ENCODE peak calls at places on chromosomes 16 and 17, in four cellular contexts. P is dorsolateral prefrontal cortex, D is HCT116, I is HepG2. K is an unnamed sample.

GRCh38 chr17:31371511-31372097 is 19.9 kb upstream of the RAB11FIP4 start:
- DNase-seq in P (no peak), D (no peak), I (no peak), K (no peak)

GRCh38 chr16:62276632-62277031 is 240.4 kb upstream of the CDH8 start:
- DNase-seq in I (no peak), D (no peak), P (no peak), K (no peak)

GRCh38 chr17:67696853-67697505 is 20.8 kb upstream of the NOL11 start:
- DNase-seq in P (no peak), I (no peak), D (no peak), K (no peak)

GRCh38 chr17:61159415-61159814 is 240.2 kb upstream of the TBX2 start:
- DNase-seq in I (no peak), D (no peak), P (no peak), K (no peak)

GRCh38 chr16:53896711-53897110 is 192.8 kb downstream of the FTO start:
- DNase-seq in P (no peak), I (no peak), D (no peak), K (no peak)

GRCh38 chr17:12463102-12463501 is 202.6 kb upstream of the MYOCD start:
- DNase-seq in I (no peak), P (no peak), D (no peak), K (no peak)

GRCh38 chr17:42386784-42387183 is 1.5 kb downstream of the STAT3 start:
- DNase-seq in P (no peak), D (no peak), I (no peak), K (no peak)

GRCh38 chr16:10877472-10877946 is 507 bp downstream of the CIITA start:
- DNase-seq in P (no peak), D (no peak), I (no peak), K (no peak)

GRCh38 chr17:17090642-17091103 is 48.4 kb downstream of the MPRIP start:
- DNase-seq in P (no peak), I (no peak), D (no peak), K (no peak)

DNA sequence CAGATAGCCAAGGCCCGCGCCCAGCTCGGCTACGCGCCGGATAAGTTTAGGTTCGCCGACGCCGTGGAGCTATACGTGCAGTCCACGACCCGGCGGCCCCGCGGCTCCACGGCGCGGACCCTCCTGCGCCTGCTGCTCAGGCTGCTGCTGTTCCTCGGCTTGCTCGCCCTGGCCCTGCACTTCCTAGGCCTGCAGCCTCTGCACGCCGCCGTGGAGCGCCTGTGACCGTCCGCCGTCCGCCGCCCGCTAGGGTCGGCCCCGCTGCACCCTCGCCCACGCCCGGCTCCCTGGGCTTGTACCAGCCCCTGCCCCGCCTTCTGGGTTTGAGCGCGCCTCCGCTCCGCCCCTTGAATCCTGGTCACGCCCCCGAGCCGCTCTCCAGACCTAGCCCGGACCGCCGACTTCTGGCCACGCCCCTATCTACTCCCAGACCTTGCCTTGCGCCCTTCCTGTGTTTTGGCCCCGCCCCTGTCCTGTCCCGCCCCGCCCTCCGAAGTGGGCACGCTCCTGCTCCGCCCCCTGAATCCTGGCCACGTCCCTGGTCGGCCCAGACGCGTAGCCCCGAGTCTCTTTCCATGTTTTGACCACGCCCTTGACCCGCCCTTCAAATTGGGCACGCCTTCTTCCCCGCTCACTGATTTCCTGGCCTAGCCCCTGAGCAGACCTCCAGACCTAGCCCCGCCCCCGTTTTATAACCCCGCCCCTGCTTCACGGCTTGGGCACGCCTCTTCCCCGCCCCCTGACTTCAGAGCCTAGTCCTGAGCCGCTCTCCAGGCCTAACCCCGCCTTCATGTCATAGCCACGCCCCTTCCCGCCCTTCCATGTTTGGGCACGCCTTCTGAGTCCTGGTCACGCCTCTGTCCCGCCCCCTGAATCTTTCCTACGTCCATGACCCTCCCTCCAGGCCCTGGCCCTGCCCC is 15.6 kb upstream of the EEF2K start:
- DNase-seq in I (peak), P (peak), D (peak), K (peak)
- TF ChIP-seq CTCF in I (peak), P (peak), D (no peak), K (no peak)

DNA sequence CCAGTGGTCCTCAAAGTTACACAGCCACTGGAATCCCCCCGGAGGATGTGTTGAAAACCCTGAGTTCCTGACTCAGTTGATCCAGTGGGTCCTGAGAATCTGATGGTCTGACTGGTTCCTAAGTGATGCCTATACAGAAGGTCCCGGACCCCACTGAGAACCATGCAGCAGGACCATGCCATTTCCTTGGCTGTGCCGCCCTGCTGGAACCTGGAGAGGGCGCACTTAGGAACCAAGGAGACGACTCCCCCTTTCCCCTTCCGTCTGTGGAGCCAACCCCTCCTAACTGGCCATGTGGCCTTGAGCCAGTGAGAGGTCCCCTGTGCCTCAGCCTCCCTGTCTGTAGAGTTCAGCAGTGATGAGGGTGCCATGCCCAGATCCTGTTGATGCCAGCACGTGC is 22.0 kb downstream of the C16orf74 start:
- DNase-seq in I (no peak), D (no peak), P (no peak), K (no peak)
- TF ChIP-seq CTCF in I (peak), D (peak), P (no peak), K (peak)

DNA sequence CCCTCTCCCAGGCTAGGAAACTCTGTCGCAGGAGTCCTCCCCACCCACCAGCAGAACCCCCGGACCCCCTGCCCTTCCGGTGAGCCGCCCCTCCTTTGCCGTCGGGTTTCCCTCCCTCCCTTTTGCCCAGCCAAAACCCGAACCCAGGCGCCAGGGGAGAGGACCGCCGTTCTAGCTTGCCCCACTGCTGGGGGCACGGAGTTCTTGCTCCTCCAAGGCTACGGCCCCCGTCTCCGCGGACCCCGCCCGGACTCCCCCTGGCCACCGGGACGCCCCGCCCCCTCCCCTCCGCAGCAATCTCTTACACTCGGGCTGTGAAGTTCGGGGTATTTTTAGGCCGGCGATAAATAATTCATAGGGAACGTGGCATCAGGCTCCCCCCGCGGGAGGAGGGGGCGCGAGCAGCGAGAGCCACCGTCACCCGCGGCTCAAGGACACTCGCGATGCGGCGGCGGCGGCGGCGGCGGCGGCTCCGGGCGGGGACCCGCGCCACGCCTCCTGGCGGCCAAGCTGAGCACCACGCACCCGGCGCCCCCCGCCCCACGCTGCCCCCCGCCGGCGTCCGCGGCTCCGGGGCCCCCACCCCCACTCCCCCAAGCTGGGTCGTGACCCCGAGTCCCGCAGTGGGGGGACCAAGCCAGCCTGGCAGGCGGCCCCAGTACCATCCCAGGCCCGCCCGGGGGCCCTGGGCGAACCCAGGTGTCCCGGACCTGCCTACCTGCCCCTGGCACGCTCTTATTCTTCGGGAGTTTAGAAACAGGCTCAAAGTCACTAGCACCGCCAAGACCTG is at the start of gene GRIN2C:
- DNase-seq in D (no peak), I (no peak), P (no peak), K (peak)
- TF ChIP-seq CTCF in D (peak), I (peak), P (peak), K (peak)

GRCh38 chr17:80124351-80124981 is 22.5 kb downstream of the EIF4A3 start:
- DNase-seq in P (no peak), D (peak), I (peak), K (no peak)
- TF ChIP-seq CTCF in P (no peak), D (peak), I (peak), K (peak)

GRCh38 chr16:582614-583331 is 7.1 kb upstream of the RAB40C start:
- DNase-seq in D (no peak), P (no peak), I (no peak), K (no peak)
- TF ChIP-seq CTCF in D (no peak), P (no peak), I (no peak), K (no peak)

GRCh38 chr17:64357191-64357981 is 33.3 kb downstream of the PECAM1 start:
- DNase-seq in P (peak), I (no peak), D (no peak), K (no peak)
- TF ChIP-seq CTCF in P (no peak), I (no peak), D (no peak), K (no peak)

K was measured in D721Med.